ENCODE peak calls at places on chromosomes 5 and 9, in five cellular contexts. U is endothelial cell of umbilical vein, O is GM12865, C is BE2C, E is cardiac fibroblast. J is an unnamed sample.

GRCh38 chr5:123089572-123089970 is 530 bp downstream of the PRDM6 start:
- DNase-seq in E (peak; percentile 51), C (no peak), O (no peak), U (peak; percentile 16), J (peak; percentile 33)

GRCh38 chr5:160919610-160920009 is 67.6 kb upstream of the ATP10B start:
- DNase-seq in C (no peak), E (no peak), O (no peak), U (no peak), J (no peak)

GRCh38 chr5:143657814-143658395 is 154.1 kb upstream of the HMHB1 start:
- DNase-seq in C (peak; percentile 11), U (peak; percentile 4), O (no peak), E (no peak), J (no peak)

GRCh38 chr5:150263801-150264621 is 25.6 kb downstream of the CAMK2A start:
- DNase-seq in O (no peak), C (no peak), E (peak; percentile 81), U (peak; percentile 37), J (peak; percentile 89)

GRCh38 chr5:112902561-112902960 is 19.5 kb downstream of the REEP5 start:
- DNase-seq in U (no peak), E (no peak), O (no peak), C (no peak), J (no peak)

GRCh38 chr9:89523948-89524347 is 26.0 kb upstream of the SEMA4D start:
- DNase-seq in O (peak; percentile 62), E (no peak), C (no peak), U (no peak), J (no peak)

GRCh38 chr5:59744531-59744992 is 149.0 kb downstream of the PDE4D start:
- DNase-seq in O (no peak), E (peak; percentile 66), U (peak; percentile 90), C (no peak), J (peak; percentile 74)

GRCh38 chr5:103060414-103060954 is 59.5 kb downstream of the GIN1 start:
- DNase-seq in C (no peak), U (no peak), E (no peak), O (no peak), J (no peak)

GRCh38 chr5:115559524-115559923 is 14.9 kb upstream of the FEM1C start:
- DNase-seq in E (no peak), O (no peak), C (no peak), U (no peak), J (peak; percentile 56)

GRCh38 chr5:174872271-174872670 is 147.9 kb downstream of the MSX2 start:
- DNase-seq in C (no peak), U (no peak), E (peak; percentile 11), O (no peak), J (no peak)

GRCh38 chr5:16585028-16585667 is 31.6 kb downstream of the RETREG1 start:
- DNase-seq in U (no peak), C (no peak), E (no peak), O (peak; percentile 12), J (no peak)
- TF ChIP-seq CTCF in U (peak; percentile 51), C (peak; percentile 60), E (peak; percentile 54), O (peak; percentile 48), J (peak; percentile 48)

GRCh38 chr9:124269556-124269955 is 11.8 kb downstream of the NEK6 start:
- DNase-seq in C (no peak), U (no peak), E (no peak), O (no peak), J (no peak)
- TF ChIP-seq CTCF in C (no peak), U (no peak), E (no peak), O (no peak), J (no peak)

DNA sequence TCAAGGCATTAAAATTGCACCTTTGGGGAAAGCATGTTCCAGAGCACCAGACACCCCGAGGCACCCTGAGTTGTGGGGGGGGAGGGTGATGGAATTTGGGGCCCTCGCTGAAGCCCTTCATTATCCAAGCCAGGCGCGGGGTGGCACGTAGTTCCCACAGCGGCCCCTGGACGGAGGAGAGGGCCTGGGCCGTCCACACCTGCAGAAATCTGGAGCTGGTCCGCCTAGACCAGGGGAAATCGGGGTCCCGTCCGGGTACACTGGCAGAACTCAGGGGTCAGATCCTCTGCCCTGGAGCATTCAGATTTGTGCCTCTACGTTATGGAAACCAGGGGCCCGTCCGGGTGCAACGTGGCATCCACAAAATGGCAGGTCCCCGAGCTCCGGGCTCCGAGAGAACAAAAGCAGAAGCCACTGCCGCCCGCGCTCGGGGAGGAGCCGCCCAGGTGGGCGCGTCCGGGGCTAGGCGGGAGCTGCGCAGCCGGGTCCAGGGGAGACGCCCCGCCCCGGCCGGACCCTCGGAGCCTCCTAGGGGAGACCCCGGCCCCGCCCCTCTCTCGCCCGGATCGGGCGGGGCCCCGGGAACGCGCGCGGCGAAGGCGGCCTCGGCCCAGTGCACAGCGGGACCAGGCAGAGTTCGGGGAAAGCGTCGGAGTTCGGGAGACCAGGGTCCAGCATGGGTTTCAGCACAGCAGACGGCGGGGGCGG is at the start of gene PLEKHG4B:
- DNase-seq in O (no peak), U (no peak), C (no peak), E (no peak), J (no peak)
- TF ChIP-seq CTCF in O (no peak), U (no peak), C (no peak), E (no peak), J (no peak)

DNA sequence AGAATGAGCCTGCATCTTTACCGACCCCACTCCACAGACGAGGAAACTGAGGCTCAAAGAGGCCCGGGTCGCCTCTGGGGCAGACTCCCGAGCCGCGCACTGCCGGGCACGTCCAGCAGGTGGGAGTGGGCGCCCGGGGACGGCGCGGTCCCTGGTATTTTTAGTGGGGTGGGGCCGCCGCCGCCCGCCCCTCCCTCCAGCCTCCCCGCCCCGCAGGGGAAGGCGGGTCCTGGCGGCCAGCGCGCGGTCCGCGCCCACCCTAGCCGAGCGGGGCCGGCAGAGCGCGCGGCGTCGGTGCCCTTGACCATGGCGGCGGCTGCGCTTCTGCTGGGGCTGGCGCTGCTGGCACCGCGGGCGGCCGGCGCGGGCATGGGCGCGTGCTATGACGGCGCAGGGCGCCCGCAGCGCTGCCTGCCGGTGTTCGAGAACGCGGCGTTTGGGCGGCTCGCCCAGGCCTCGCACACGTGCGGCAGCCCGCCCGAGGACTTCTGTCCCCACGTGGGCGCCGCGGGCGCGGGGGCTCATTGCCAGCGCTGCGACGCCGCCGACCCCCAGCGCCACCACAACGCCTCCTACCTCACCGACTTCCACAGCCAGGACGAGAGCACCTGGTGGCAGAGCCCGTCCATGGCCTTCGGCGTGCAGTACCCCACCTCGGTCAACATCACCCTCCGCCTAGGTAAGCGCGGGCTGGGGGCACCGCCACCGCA is at the start of gene LAMC3:
- DNase-seq in O (no peak), U (no peak), C (peak; percentile 57), E (peak; percentile 12), J (no peak)
- TF ChIP-seq CTCF in O (no peak), U (peak; percentile 48), C (peak; percentile 41), E (peak; percentile 34), J (peak; percentile 39)

GRCh38 chr5:15285901-15286583 is 213.9 kb upstream of the FBXL7 start:
- DNase-seq in O (peak; percentile 12), E (peak; percentile 76), C (no peak), U (peak; percentile 24), J (peak; percentile 41)

GRCh38 chr5:15290953-15291352 is 209.0 kb upstream of the FBXL7 start:
- DNase-seq in U (no peak), C (no peak), E (no peak), O (no peak), J (no peak)

DNA sequence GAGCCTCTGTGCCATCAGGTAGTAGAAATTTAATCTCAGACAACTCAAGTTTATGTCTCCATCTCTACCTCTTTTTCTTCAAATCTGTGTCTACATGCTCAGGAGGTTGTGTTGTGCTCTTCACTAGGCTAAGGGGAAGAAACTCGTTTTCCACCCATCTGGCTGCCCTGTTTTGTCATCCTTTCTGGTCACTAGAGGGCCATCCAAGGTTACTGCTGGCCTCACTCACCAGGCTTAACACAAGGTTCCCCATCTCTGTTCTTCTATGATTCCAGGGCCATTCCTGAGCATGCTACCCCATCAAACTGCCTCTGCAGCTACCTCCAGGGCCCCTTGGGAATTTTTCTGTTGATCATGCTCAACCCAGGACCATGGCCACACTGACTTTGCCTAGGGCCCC is 213.3 kb upstream of the FBXL7 start:
- DNase-seq in U (no peak), O (no peak), E (no peak), C (no peak), J (no peak)
- TF ChIP-seq CTCF in U (peak; percentile 8), O (no peak), E (peak; percentile 14), C (peak; percentile 44), J (no peak)

GRCh38 chr9:126829035-126829434 is 24.2 kb downstream of the ZBTB43 start:
- DNase-seq in U (no peak), C (no peak), E (no peak), O (no peak), J (no peak)
- TF ChIP-seq CTCF in U (no peak), C (no peak), E (no peak), O (no peak), J (no peak)

J was measured in astrocyte of the spinal cord.